ENCODE peak calls at places on chromosomes 16 and 17, in six cellular contexts. A is GM23248, W is HCT116, F is PC-3, L is MM.1S, V is SK-N-SH. R is an unnamed sample. For H3K4me1 and H3K9me2, the result is how much of the 10 kb centered on the place peaks cover.

GRCh38 chr17:80421381-80422090 is 6.6 kb downstream of the ENDOV start:
- DNase-seq in A (no peak), W (no peak), F (no peak), L (no peak), V (peak), R (no peak)

GRCh38 chr16:69188716-69189115 is 1.8 kb downstream of the SNTB2 start:
- DNase-seq in A (peak), W (no peak), F (peak), L (no peak), V (no peak), R (no peak)

GRCh38 chr17:62062313-62062712 is 2.8 kb downstream of the MED13 start:
- DNase-seq in A (peak), W (no peak), F (peak), L (no peak), V (no peak), R (no peak)

GRCh38 chr17:78184311-78184710 is 2.5 kb downstream of the TK1 start:
- DNase-seq in A (no peak), W (no peak), F (no peak), L (no peak), V (no peak), R (no peak)

GRCh38 chr16:24070851-24071250 is 185.3 kb upstream of the CACNG3 start:
- DNase-seq in A (peak), W (peak), F (peak), L (peak), V (peak), R (peak)

GRCh38 chr16:2492292-2492691 is 17.4 kb downstream of the TBC1D24 start:
- DNase-seq in A (no peak), W (no peak), F (no peak), L (no peak), V (no peak), R (no peak)

GRCh38 chr17:14630025-14630424 is 329.1 kb downstream of the HS3ST3B1 start:
- DNase-seq in A (no peak), W (no peak), F (no peak), L (no peak), V (no peak), R (no peak)

GRCh38 chr17:58532555-58532951 is 18.1 kb upstream of the MTMR4 start:
- DNase-seq in A (no peak), W (no peak), F (no peak), L (no peak), V (peak), R (no peak)

GRCh38 chr16:56258508-56259424 is 67.5 kb downstream of the GNAO1 start:
- DNase-seq in A (no peak), W (no peak), F (no peak), L (no peak), V (no peak), R (no peak)

GRCh38 chr16:67068212-67068753 is 39.3 kb downstream of the CBFB start:
- DNase-seq in A (peak), W (no peak), F (peak), L (no peak), V (no peak), R (no peak)

GRCh38 chr17:44501866-44502265 is 1.3 kb downstream of the GPATCH8 start:
- DNase-seq in A (peak), W (no peak), F (peak), L (no peak), V (no peak), R (peak)

GRCh38 chr17:46028969-46029565 is 30.0 kb downstream of the STH start:
- DNase-seq in A (no peak), W (no peak), F (no peak), L (no peak), V (no peak), R (peak)

GRCh38 chr17:4476017-4476416 is 22.7 kb upstream of the SPNS2 start:
- DNase-seq in A (no peak), W (no peak), F (no peak), L (no peak), V (no peak), R (no peak)

GRCh38 chr17:14299261-14300093 is 1.4 kb upstream of the HS3ST3B1 start:
- DNase-seq in A (peak), W (no peak), F (no peak), L (no peak), V (no peak), R (no peak)

GRCh38 chr16:84096447-84097005 is 20.2 kb downstream of the MBTPS1 start:
- DNase-seq in A (no peak), W (no peak), F (peak), L (no peak), V (no peak), R (no peak)

GRCh38 chr16:6096931-6097665 is 999.5 kb upstream of the EEF2KMT start:
- DNase-seq in A (no peak), W (no peak), F (no peak), L (no peak), V (no peak), R (no peak)

GRCh38 chr16:50153648-50154368 is 702 bp downstream of the TENT4B start:
- DNase-seq in A (peak), W (no peak), F (peak), L (peak), V (peak), R (peak)

GRCh38 chr17:8707591-8708453 is 36.8 kb downstream of the CCDC42 start:
- DNase-seq in A (peak), W (no peak), F (peak), L (no peak), V (peak), R (no peak)

DNA sequence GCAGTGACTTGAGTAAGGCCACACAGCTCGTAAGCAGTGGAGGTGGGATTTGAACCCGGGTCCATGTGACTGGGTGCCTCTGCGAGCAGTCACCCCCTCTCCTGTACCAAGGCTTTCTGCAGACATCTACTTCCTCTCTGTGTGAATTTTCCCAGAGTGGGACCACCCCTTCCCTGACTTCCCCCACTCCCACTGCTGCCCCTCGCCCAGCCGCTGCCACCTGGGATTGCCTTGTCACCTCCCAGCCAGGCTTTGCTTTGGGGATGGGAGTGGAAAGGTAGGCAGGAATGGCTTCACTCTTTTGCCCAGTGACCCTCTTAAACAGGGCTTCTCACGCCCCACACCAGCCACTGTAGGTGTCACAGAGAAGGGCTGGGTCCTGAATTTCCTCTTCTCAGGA is 105.2 kb upstream of the SEC14L1 start:
- DNase-seq in A (no peak), W (no peak), F (no peak), L (no peak), V (no peak), R (no peak)
- H3K9ac ChIP-seq in A (no peak), W (no peak), F (no peak), L (no peak), V (no peak), R (no peak)

DNA sequence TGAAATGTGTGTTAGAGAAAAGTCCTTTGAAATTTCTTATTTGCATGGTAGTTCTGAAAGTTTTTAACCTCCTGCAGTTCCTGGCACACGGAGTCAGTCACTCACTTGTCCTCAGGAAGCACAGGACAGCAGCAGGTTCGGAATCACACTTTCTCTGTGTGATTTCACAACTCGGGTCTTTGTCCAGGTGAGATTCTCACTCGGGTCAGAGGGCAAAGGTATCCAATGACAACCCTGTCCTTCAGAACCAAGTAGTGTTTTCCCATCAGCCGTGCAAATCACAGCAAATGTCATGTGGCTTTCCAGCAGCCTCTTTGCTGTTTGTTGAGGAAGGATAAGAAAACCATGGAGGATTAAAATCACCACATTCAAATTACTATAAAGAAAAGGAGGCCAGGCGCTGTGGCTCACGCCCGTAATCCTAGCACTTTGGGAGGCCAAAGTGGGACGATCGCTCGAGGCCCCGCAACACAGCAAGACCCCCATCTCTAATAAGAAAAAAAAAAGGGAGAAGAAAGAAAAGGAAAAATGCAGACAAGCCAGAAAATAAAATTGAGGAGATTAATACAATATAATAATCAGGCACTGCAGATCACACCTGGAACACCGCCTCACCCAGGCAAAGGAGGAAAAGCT is 22.0 kb downstream of the ADCY9 start:
- DNase-seq in A (no peak), W (no peak), F (no peak), L (no peak), V (no peak), R (no peak)
- H3K4me1 ChIP-seq in A (under half), W (under half), F (under half), L (under half), V (under half), R (under half)

GRCh38 chr17:10083864-10084263 is 114.5 kb downstream of the GAS7 start:
- DNase-seq in A (no peak), W (no peak), F (no peak), L (no peak), V (no peak), R (no peak)
- H3K9me2 ChIP-seq in A (under half), W (under half), F (under half), L (under half), V (under half), R (under half)

GRCh38 chr16:27526169-27526568 is 23.5 kb downstream of the GTF3C1 start:
- DNase-seq in A (no peak), W (no peak), F (no peak), L (no peak), V (peak), R (no peak)

GRCh38 chr16:27518226-27518625 is 31.5 kb downstream of the GTF3C1 start:
- DNase-seq in A (no peak), W (no peak), F (no peak), L (no peak), V (no peak), R (no peak)

GRCh38 chr16:27522173-27522707 is 27.5 kb downstream of the GTF3C1 start:
- DNase-seq in A (no peak), W (no peak), F (no peak), L (no peak), V (no peak), R (no peak)

GRCh38 chr16:27516360-27516759 is 33.4 kb downstream of the GTF3C1 start:
- DNase-seq in A (no peak), W (no peak), F (no peak), L (no peak), V (no peak), R (no peak)

GRCh38 chr16:27520982-27521673 is 28.6 kb downstream of the GTF3C1 start:
- DNase-seq in A (no peak), W (no peak), F (no peak), L (no peak), V (no peak), R (no peak)
- H3K9ac ChIP-seq in A (no peak), W (no peak), F (no peak), L (no peak), V (no peak), R (no peak)

DNA sequence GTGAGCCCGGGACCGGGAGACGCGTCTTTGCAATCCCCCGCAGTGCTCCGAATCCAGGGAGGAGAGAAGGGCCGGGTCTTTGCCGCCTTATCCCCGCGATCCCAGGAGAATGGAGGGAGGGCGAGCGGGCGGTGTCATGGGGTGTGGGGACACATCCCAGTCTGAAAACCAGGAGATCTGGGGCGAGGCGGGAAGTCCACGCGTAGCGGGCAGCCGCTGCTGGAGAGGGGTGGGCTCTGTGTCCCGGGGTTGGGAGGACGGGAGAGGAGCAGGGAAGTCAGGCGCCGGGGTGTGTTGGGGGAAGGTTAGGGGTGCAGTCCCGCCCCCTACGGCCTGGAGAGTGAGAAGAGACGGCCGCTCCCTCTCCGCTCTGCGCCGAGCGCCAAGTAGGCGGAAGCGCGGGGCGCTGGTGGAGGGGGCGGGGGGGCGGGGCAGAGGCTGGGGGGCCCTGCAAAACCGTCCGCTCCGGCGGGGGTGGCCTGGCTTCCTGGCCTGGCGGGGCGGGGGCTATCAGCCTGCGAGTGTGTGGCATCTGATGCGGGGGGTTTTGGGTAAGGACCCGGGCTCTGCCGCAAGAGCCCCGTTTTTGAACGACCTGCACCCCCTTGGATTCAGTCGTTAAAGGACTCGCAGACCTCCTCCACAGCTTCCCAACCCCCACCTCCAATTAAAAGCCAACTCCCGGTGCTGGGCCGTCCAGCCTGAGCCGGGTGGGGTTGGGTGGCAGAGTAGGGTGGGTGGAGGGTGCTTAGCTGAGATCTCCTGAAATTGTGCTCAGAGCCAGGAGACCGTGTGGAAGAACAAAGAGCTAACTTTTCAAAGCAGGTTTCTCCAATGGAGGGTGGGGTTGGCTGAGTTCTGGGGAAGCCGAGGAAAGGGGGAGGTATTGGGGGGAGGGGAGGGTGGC is 654 bp downstream of the LASP1 start:
- DNase-seq in A (peak), W (no peak), F (peak), L (peak), V (peak), R (peak)
- H3K4me1 ChIP-seq in A (half or more), W (half or more), F (under half), L (under half), V (under half), R (half or more)

DNA sequence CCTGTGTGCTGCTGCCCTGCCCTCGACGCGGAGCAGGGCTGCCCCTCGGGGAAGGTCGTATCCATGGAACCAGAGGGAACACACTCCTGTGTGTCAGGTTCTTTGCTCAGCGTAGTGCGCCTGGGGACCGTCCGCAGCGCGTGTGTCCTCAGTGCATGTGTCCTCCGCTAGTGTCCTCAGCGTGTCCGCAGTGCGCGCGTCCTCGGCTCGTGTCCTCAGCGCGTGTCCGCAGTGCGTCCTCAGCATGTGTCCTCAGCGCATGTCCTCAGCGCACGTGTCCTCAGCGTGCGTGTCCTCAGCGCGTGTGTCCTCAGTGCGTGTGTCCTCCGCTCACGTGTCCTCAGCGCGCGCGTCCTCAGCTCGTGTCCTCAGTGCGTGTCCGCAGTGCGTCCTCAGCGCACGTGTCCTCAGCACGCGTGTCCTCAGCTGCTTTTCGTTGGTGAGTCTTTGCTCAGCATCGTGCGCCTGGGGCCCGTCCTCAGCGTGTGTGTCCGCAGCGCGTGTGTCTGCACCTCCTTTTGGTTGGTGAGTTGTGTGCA is 59.2 kb upstream of the ZNF750 start:
- DNase-seq in A (no peak), W (no peak), F (no peak), L (no peak), V (peak), R (no peak)
- H3K9me2 ChIP-seq in A (under half), W (under half), F (under half), L (under half), V (under half), R (under half)

GRCh38 chr17:72711531-72712310 is 380.8 kb downstream of the SLC39A11 start:
- DNase-seq in A (no peak), W (no peak), F (no peak), L (no peak), V (no peak), R (no peak)
- H3K9ac ChIP-seq in A (no peak), W (no peak), F (no peak), L (no peak), V (no peak), R (no peak)